ENCODE peak calls at places on chromosome 10, in nine cellular contexts. One of them, this sample, is unnamed. For H3K36me3, the result is how much of the 10 kb centered on the place peaks cover.

GRCh38 chr10:3364768-3365480 is 192.3 kb upstream of the PITRM1 start:
- DNase-seq in body of pancreas: no peak
- DNase-seq in mesendoderm: no peak
- DNase-seq in K562: no peak
- DNase-seq in cardiac muscle cell: no peak
- DNase-seq in uterus: no peak
- DNase-seq in aorta: no peak
- DNase-seq in psoas muscle: no peak
- DNase-seq in brain microvascular endothelial cell: no peak
- DNase-seq in this sample: peak

GRCh38 chr10:75191821-75192568 is 18.6 kb upstream of the VDAC2 start:
- DNase-seq in body of pancreas: peak
- DNase-seq in mesendoderm: peak
- DNase-seq in K562: peak
- DNase-seq in cardiac muscle cell: peak
- DNase-seq in uterus: peak
- DNase-seq in aorta: no peak
- DNase-seq in psoas muscle: peak
- DNase-seq in brain microvascular endothelial cell: peak
- DNase-seq in this sample: peak

GRCh38 chr10:91536101-91536500 is 96.8 kb downstream of the PPP1R3C start:
- DNase-seq in body of pancreas: peak
- DNase-seq in mesendoderm: no peak
- DNase-seq in K562: no peak
- DNase-seq in cardiac muscle cell: peak
- DNase-seq in uterus: peak
- DNase-seq in aorta: no peak
- DNase-seq in psoas muscle: peak
- DNase-seq in brain microvascular endothelial cell: no peak
- DNase-seq in this sample: no peak

GRCh38 chr10:132117636-132118190 is 52.0 kb downstream of the JAKMIP3 start:
- DNase-seq in body of pancreas: no peak
- DNase-seq in mesendoderm: no peak
- DNase-seq in K562: no peak
- DNase-seq in cardiac muscle cell: no peak
- DNase-seq in uterus: no peak
- DNase-seq in aorta: peak
- DNase-seq in psoas muscle: no peak
- DNase-seq in brain microvascular endothelial cell: no peak
- DNase-seq in this sample: no peak

GRCh38 chr10:119473715-119474230 is 68.7 kb downstream of the RGS10 start:
- DNase-seq in body of pancreas: no peak
- DNase-seq in mesendoderm: no peak
- DNase-seq in K562: no peak
- DNase-seq in cardiac muscle cell: no peak
- DNase-seq in uterus: no peak
- DNase-seq in aorta: no peak
- DNase-seq in psoas muscle: no peak
- DNase-seq in brain microvascular endothelial cell: no peak
- DNase-seq in this sample: no peak

GRCh38 chr10:14184841-14185500 is 145.8 kb downstream of the FRMD4A start:
- DNase-seq in body of pancreas: no peak
- DNase-seq in mesendoderm: peak
- DNase-seq in K562: peak
- DNase-seq in cardiac muscle cell: peak
- DNase-seq in uterus: no peak
- DNase-seq in aorta: no peak
- DNase-seq in psoas muscle: no peak
- DNase-seq in brain microvascular endothelial cell: peak
- DNase-seq in this sample: peak

GRCh38 chr10:630581-631073 is 58.8 kb downstream of the DIP2C start:
- DNase-seq in body of pancreas: no peak
- DNase-seq in mesendoderm: no peak
- DNase-seq in K562: no peak
- DNase-seq in cardiac muscle cell: no peak
- DNase-seq in uterus: no peak
- DNase-seq in aorta: no peak
- DNase-seq in psoas muscle: no peak
- DNase-seq in brain microvascular endothelial cell: no peak
- DNase-seq in this sample: no peak

GRCh38 chr10:47060356-47060755 is 149.1 kb downstream of the PTPN20 start:
- DNase-seq in body of pancreas: no peak
- DNase-seq in mesendoderm: no peak
- DNase-seq in K562: no peak
- DNase-seq in cardiac muscle cell: no peak
- DNase-seq in uterus: no peak
- DNase-seq in aorta: no peak
- DNase-seq in psoas muscle: no peak
- DNase-seq in brain microvascular endothelial cell: no peak
- DNase-seq in this sample: no peak

GRCh38 chr10:88899886-88900285 is 19.8 kb downstream of the STAMBPL1 start:
- DNase-seq in body of pancreas: no peak
- DNase-seq in mesendoderm: no peak
- DNase-seq in K562: no peak
- DNase-seq in cardiac muscle cell: no peak
- DNase-seq in uterus: no peak
- DNase-seq in aorta: no peak
- DNase-seq in psoas muscle: no peak
- DNase-seq in brain microvascular endothelial cell: no peak
- DNase-seq in this sample: no peak

GRCh38 chr10:88898727-88899126 is 18.7 kb downstream of the STAMBPL1 start:
- DNase-seq in body of pancreas: no peak
- DNase-seq in mesendoderm: no peak
- DNase-seq in K562: no peak
- DNase-seq in cardiac muscle cell: no peak
- DNase-seq in uterus: no peak
- DNase-seq in aorta: no peak
- DNase-seq in psoas muscle: no peak
- DNase-seq in brain microvascular endothelial cell: no peak
- DNase-seq in this sample: no peak

GRCh38 chr10:88896336-88897018 is 16.4 kb downstream of the STAMBPL1 start:
- DNase-seq in body of pancreas: no peak
- DNase-seq in mesendoderm: no peak
- DNase-seq in K562: no peak
- DNase-seq in cardiac muscle cell: no peak
- DNase-seq in uterus: no peak
- DNase-seq in aorta: no peak
- DNase-seq in psoas muscle: no peak
- DNase-seq in brain microvascular endothelial cell: no peak
- DNase-seq in this sample: peak

GRCh38 chr10:88895252-88895651 is 15.2 kb downstream of the STAMBPL1 start:
- DNase-seq in body of pancreas: no peak
- DNase-seq in mesendoderm: no peak
- DNase-seq in K562: no peak
- DNase-seq in cardiac muscle cell: no peak
- DNase-seq in uterus: no peak
- DNase-seq in aorta: no peak
- DNase-seq in psoas muscle: no peak
- DNase-seq in brain microvascular endothelial cell: no peak
- DNase-seq in this sample: no peak

GRCh38 chr10:88897019-88897853 is 17.2 kb downstream of the STAMBPL1 start:
- DNase-seq in body of pancreas: no peak
- DNase-seq in mesendoderm: peak
- DNase-seq in K562: no peak
- DNase-seq in cardiac muscle cell: no peak
- DNase-seq in uterus: no peak
- DNase-seq in aorta: no peak
- DNase-seq in psoas muscle: no peak
- DNase-seq in brain microvascular endothelial cell: no peak
- DNase-seq in this sample: peak
- H3K27ac ChIP-seq in body of pancreas: no peak
- H3K27ac ChIP-seq in mesendoderm: no peak
- H3K27ac ChIP-seq in K562: no peak
- H3K27ac ChIP-seq in cardiac muscle cell: peak
- H3K27ac ChIP-seq in uterus: peak
- H3K27ac ChIP-seq in aorta: no peak
- H3K27ac ChIP-seq in psoas muscle: peak
- H3K27ac ChIP-seq in brain microvascular endothelial cell: no peak
- H3K27ac ChIP-seq in this sample: peak

GRCh38 chr10:104022020-104022419 is 55.1 kb downstream of the SLK start:
- DNase-seq in body of pancreas: no peak
- DNase-seq in mesendoderm: no peak
- DNase-seq in K562: no peak
- DNase-seq in cardiac muscle cell: no peak
- DNase-seq in uterus: no peak
- DNase-seq in aorta: no peak
- DNase-seq in psoas muscle: no peak
- DNase-seq in brain microvascular endothelial cell: no peak
- DNase-seq in this sample: no peak

GRCh38 chr10:104021246-104021645 is 54.3 kb downstream of the SLK start:
- DNase-seq in body of pancreas: no peak
- DNase-seq in mesendoderm: no peak
- DNase-seq in K562: no peak
- DNase-seq in cardiac muscle cell: no peak
- DNase-seq in uterus: no peak
- DNase-seq in aorta: no peak
- DNase-seq in psoas muscle: no peak
- DNase-seq in brain microvascular endothelial cell: no peak
- DNase-seq in this sample: no peak

GRCh38 chr10:104020020-104020419 is 53.1 kb downstream of the SLK start:
- DNase-seq in body of pancreas: no peak
- DNase-seq in mesendoderm: no peak
- DNase-seq in K562: no peak
- DNase-seq in cardiac muscle cell: no peak
- DNase-seq in uterus: no peak
- DNase-seq in aorta: no peak
- DNase-seq in psoas muscle: no peak
- DNase-seq in brain microvascular endothelial cell: no peak
- DNase-seq in this sample: no peak

GRCh38 chr10:104013489-104013888 is 46.5 kb downstream of the SLK start:
- DNase-seq in body of pancreas: no peak
- DNase-seq in mesendoderm: no peak
- DNase-seq in K562: no peak
- DNase-seq in cardiac muscle cell: no peak
- DNase-seq in uterus: no peak
- DNase-seq in aorta: no peak
- DNase-seq in psoas muscle: no peak
- DNase-seq in brain microvascular endothelial cell: no peak
- DNase-seq in this sample: no peak

DNA sequence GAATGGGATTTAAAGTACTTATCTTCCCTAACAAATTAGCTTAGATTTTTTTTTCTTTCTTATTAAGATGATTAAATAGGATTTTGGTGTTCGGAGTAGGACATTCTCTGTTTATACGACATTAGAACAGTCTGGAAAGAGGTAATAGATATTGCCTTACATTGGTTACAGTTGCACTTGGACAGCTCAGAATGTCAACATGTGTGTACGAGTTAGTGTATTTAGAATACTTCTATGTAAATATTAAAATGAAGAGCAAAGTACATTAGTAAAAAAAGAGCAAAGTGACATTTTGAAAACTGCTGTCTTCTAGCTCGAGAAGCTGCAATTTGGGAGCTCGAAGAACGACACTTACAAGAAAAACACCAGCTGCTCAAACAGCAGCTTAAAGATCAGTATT is 51.5 kb downstream of the SLK start:
- DNase-seq in body of pancreas: no peak
- DNase-seq in mesendoderm: no peak
- DNase-seq in K562: no peak
- DNase-seq in cardiac muscle cell: no peak
- DNase-seq in uterus: no peak
- DNase-seq in aorta: no peak
- DNase-seq in psoas muscle: no peak
- DNase-seq in brain microvascular endothelial cell: no peak
- DNase-seq in this sample: no peak
- H3K36me3 ChIP-seq in body of pancreas: under half
- H3K36me3 ChIP-seq in mesendoderm: under half
- H3K36me3 ChIP-seq in K562: half or more
- H3K36me3 ChIP-seq in cardiac muscle cell: under half
- H3K36me3 ChIP-seq in uterus: under half
- H3K36me3 ChIP-seq in aorta: under half
- H3K36me3 ChIP-seq in psoas muscle: under half
- H3K36me3 ChIP-seq in brain microvascular endothelial cell: under half
- H3K36me3 ChIP-seq in this sample: under half

GRCh38 chr10:71338728-71339495 is 19.9 kb downstream of the SLC29A3 start:
- DNase-seq in body of pancreas: no peak
- DNase-seq in mesendoderm: peak
- DNase-seq in K562: peak
- DNase-seq in cardiac muscle cell: no peak
- DNase-seq in uterus: no peak
- DNase-seq in aorta: no peak
- DNase-seq in psoas muscle: no peak
- DNase-seq in brain microvascular endothelial cell: no peak
- DNase-seq in this sample: no peak

GRCh38 chr10:71336632-71337031 is 17.6 kb downstream of the SLC29A3 start:
- DNase-seq in body of pancreas: no peak
- DNase-seq in mesendoderm: no peak
- DNase-seq in K562: no peak
- DNase-seq in cardiac muscle cell: no peak
- DNase-seq in uterus: no peak
- DNase-seq in aorta: no peak
- DNase-seq in psoas muscle: no peak
- DNase-seq in brain microvascular endothelial cell: no peak
- DNase-seq in this sample: no peak

GRCh38 chr10:71342850-71343773 is 24.1 kb downstream of the SLC29A3 start:
- DNase-seq in body of pancreas: peak
- DNase-seq in mesendoderm: no peak
- DNase-seq in K562: no peak
- DNase-seq in cardiac muscle cell: peak
- DNase-seq in uterus: no peak
- DNase-seq in aorta: no peak
- DNase-seq in psoas muscle: no peak
- DNase-seq in brain microvascular endothelial cell: no peak
- DNase-seq in this sample: peak

GRCh38 chr10:71337219-71337625 is 18.2 kb downstream of the SLC29A3 start:
- DNase-seq in body of pancreas: no peak
- DNase-seq in mesendoderm: no peak
- DNase-seq in K562: no peak
- DNase-seq in cardiac muscle cell: no peak
- DNase-seq in uterus: no peak
- DNase-seq in aorta: no peak
- DNase-seq in psoas muscle: no peak
- DNase-seq in brain microvascular endothelial cell: no peak
- DNase-seq in this sample: peak

GRCh38 chr10:71339796-71340589 is 20.9 kb downstream of the SLC29A3 start:
- DNase-seq in body of pancreas: no peak
- DNase-seq in mesendoderm: peak
- DNase-seq in K562: peak
- DNase-seq in cardiac muscle cell: no peak
- DNase-seq in uterus: no peak
- DNase-seq in aorta: no peak
- DNase-seq in psoas muscle: no peak
- DNase-seq in brain microvascular endothelial cell: no peak
- DNase-seq in this sample: peak
- H3K27ac ChIP-seq in body of pancreas: no peak
- H3K27ac ChIP-seq in mesendoderm: no peak
- H3K27ac ChIP-seq in K562: no peak
- H3K27ac ChIP-seq in cardiac muscle cell: no peak
- H3K27ac ChIP-seq in uterus: no peak
- H3K27ac ChIP-seq in aorta: no peak
- H3K27ac ChIP-seq in psoas muscle: no peak
- H3K27ac ChIP-seq in brain microvascular endothelial cell: no peak
- H3K27ac ChIP-seq in this sample: no peak

DNA sequence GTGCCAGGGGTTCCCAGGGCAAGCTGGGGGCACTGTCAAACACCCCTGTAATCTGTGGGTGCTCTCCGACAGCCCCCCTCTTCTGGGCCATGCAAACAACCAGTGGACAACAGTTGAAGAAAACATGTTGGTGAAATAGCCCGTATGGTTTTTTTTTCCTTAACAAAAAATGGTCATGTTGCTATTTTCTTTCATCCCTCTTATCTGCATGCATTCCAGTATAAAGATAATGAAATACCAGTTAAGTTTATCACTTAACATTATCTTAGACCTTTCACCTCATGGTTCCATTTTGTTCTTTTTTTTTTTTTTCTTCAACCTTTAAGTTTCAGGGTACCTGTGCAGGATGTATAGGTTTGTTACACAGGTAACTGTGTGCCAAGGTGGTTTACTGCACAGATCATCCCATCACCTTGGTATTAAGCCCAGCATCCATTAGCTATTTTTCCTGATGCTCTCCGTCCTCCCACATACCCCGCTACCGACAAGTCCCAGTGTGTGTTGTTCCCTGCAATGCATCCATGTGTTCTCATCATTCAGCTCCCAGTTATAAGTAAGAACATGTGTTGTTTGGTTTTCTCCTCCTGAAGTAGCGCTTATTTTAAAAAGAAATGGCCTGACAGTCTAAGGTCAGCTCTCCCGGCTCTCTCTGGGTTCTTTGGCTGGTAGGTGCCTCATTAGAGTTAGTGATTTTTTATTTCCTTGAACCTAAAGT is 110.1 kb downstream of the NRP1 start:
- DNase-seq in body of pancreas: no peak
- DNase-seq in mesendoderm: no peak
- DNase-seq in K562: no peak
- DNase-seq in cardiac muscle cell: no peak
- DNase-seq in uterus: no peak
- DNase-seq in aorta: no peak
- DNase-seq in psoas muscle: no peak
- DNase-seq in brain microvascular endothelial cell: peak
- DNase-seq in this sample: no peak
- H3K36me3 ChIP-seq in body of pancreas: under half
- H3K36me3 ChIP-seq in mesendoderm: under half
- H3K36me3 ChIP-seq in K562: under half
- H3K36me3 ChIP-seq in cardiac muscle cell: half or more
- H3K36me3 ChIP-seq in uterus: under half
- H3K36me3 ChIP-seq in aorta: under half
- H3K36me3 ChIP-seq in psoas muscle: under half
- H3K36me3 ChIP-seq in brain microvascular endothelial cell: under half
- H3K36me3 ChIP-seq in this sample: under half